ENCODE peak calls at places on chromosomes 1 and 21, in eight cellular contexts. One of them, this sample, is unnamed.
A peak's percentile ranks its signal among the peaks of the same experiment; 100 is the strongest.

GRCh38 chr1:213984387-213985180 is 3.2 kb upstream of the PROX1 start:
- DNase-seq in KG1: no peak
- DNase-seq in cardiac muscle cell: no peak
- DNase-seq in iris pigment epithelial cell: no peak
- DNase-seq in hepatocyte: no peak
- DNase-seq in RCC 7860: no peak
- DNase-seq in putamen: no peak
- DNase-seq in neuronal stem cell: no peak
- DNase-seq in this sample: no peak

GRCh38 chr1:166485620-166486019 is 318.8 kb upstream of the FAM78B start:
- DNase-seq in hepatocyte: no peak
- DNase-seq in neuronal stem cell: no peak
- DNase-seq in putamen: no peak
- DNase-seq in KG1: no peak
- DNase-seq in cardiac muscle cell: no peak
- DNase-seq in iris pigment epithelial cell: no peak
- DNase-seq in RCC 7860: no peak
- DNase-seq in this sample: no peak

GRCh38 chr1:17167783-17168479 is 37.0 kb upstream of the PADI1 start:
- DNase-seq in KG1: no peak
- DNase-seq in putamen: no peak
- DNase-seq in cardiac muscle cell: peak; percentile 25
- DNase-seq in iris pigment epithelial cell: peak; percentile 71
- DNase-seq in hepatocyte: no peak
- DNase-seq in RCC 7860: peak; percentile 100
- DNase-seq in neuronal stem cell: no peak
- DNase-seq in this sample: no peak

GRCh38 chr1:171590022-171590421 is 32.0 kb upstream of the MYOCOS start:
- DNase-seq in RCC 7860: no peak
- DNase-seq in neuronal stem cell: no peak
- DNase-seq in cardiac muscle cell: peak; percentile 36
- DNase-seq in KG1: no peak
- DNase-seq in iris pigment epithelial cell: peak; percentile 73
- DNase-seq in hepatocyte: no peak
- DNase-seq in putamen: no peak
- DNase-seq in this sample: no peak

GRCh38 chr1:33388989-33389771 is 41.7 kb downstream of the PHC2 start:
- DNase-seq in RCC 7860: no peak
- DNase-seq in iris pigment epithelial cell: peak; percentile 80
- DNase-seq in KG1: no peak
- DNase-seq in hepatocyte: no peak
- DNase-seq in neuronal stem cell: no peak
- DNase-seq in cardiac muscle cell: peak; percentile 56
- DNase-seq in putamen: no peak
- DNase-seq in this sample: no peak

GRCh38 chr1:233033366-233033765 is 83.0 kb downstream of the NTPCR start:
- DNase-seq in iris pigment epithelial cell: peak; percentile 81
- DNase-seq in putamen: no peak
- DNase-seq in KG1: no peak
- DNase-seq in RCC 7860: no peak
- DNase-seq in neuronal stem cell: no peak
- DNase-seq in cardiac muscle cell: peak; percentile 76
- DNase-seq in hepatocyte: no peak
- DNase-seq in this sample: no peak

GRCh38 chr1:75908717-75909152 is 23.5 kb downstream of the ASB17 start:
- DNase-seq in neuronal stem cell: peak; percentile 38
- DNase-seq in hepatocyte: peak; percentile 58
- DNase-seq in RCC 7860: peak; percentile 38
- DNase-seq in putamen: peak; percentile 45
- DNase-seq in cardiac muscle cell: peak; percentile 65
- DNase-seq in iris pigment epithelial cell: peak; percentile 67
- DNase-seq in KG1: peak; percentile 15
- DNase-seq in this sample: peak; percentile 20

GRCh38 chr1:12556368-12556930 is 61.6 kb downstream of the DHRS3 start:
- DNase-seq in KG1: no peak
- DNase-seq in RCC 7860: peak; percentile 16
- DNase-seq in putamen: peak; percentile 42
- DNase-seq in neuronal stem cell: no peak
- DNase-seq in iris pigment epithelial cell: peak; percentile 91
- DNase-seq in hepatocyte: peak; percentile 68
- DNase-seq in cardiac muscle cell: peak; percentile 95
- DNase-seq in this sample: no peak

GRCh38 chr1:16226129-16226494 is 10.9 kb downstream of the CPLANE2 start:
- DNase-seq in iris pigment epithelial cell: no peak
- DNase-seq in hepatocyte: no peak
- DNase-seq in neuronal stem cell: no peak
- DNase-seq in KG1: no peak
- DNase-seq in cardiac muscle cell: no peak
- DNase-seq in RCC 7860: no peak
- DNase-seq in putamen: no peak
- DNase-seq in this sample: no peak

GRCh38 chr1:167136191-167136614 is 42.3 kb downstream of the STYXL2 start:
- DNase-seq in RCC 7860: peak; percentile 55
- DNase-seq in cardiac muscle cell: peak; percentile 24
- DNase-seq in hepatocyte: peak; percentile 36
- DNase-seq in neuronal stem cell: no peak
- DNase-seq in KG1: no peak
- DNase-seq in putamen: no peak
- DNase-seq in iris pigment epithelial cell: peak; percentile 79
- DNase-seq in this sample: peak; percentile 37

GRCh38 chr1:94142022-94142421 is 21.1 kb upstream of the ABCA4 start:
- DNase-seq in hepatocyte: no peak
- DNase-seq in cardiac muscle cell: peak; percentile 50
- DNase-seq in RCC 7860: no peak
- DNase-seq in putamen: no peak
- DNase-seq in KG1: no peak
- DNase-seq in neuronal stem cell: no peak
- DNase-seq in iris pigment epithelial cell: peak; percentile 82
- DNase-seq in this sample: no peak

GRCh38 chr1:223258751-223259177 is 105.2 kb downstream of the SUSD4 start:
- DNase-seq in cardiac muscle cell: peak; percentile 68
- DNase-seq in iris pigment epithelial cell: peak; percentile 55
- DNase-seq in neuronal stem cell: no peak
- DNase-seq in putamen: no peak
- DNase-seq in KG1: no peak
- DNase-seq in hepatocyte: peak; percentile 87
- DNase-seq in RCC 7860: peak; percentile 62
- DNase-seq in this sample: no peak

GRCh38 chr1:6397844-6398243 is 4.3 kb upstream of the ACOT7 start:
- DNase-seq in KG1: no peak
- DNase-seq in RCC 7860: no peak
- DNase-seq in cardiac muscle cell: no peak
- DNase-seq in neuronal stem cell: no peak
- DNase-seq in putamen: no peak
- DNase-seq in iris pigment epithelial cell: no peak
- DNase-seq in hepatocyte: no peak
- DNase-seq in this sample: no peak

GRCh38 chr1:85604598-85604997 is 24.0 kb downstream of the CCN1 start:
- DNase-seq in putamen: no peak
- DNase-seq in RCC 7860: no peak
- DNase-seq in hepatocyte: no peak
- DNase-seq in neuronal stem cell: no peak
- DNase-seq in KG1: no peak
- DNase-seq in iris pigment epithelial cell: no peak
- DNase-seq in cardiac muscle cell: no peak
- DNase-seq in this sample: no peak

GRCh38 chr21:22961248-22961647 is 1963.0 kb downstream of the NCAM2 start:
- DNase-seq in KG1: no peak
- DNase-seq in RCC 7860: no peak
- DNase-seq in neuronal stem cell: no peak
- DNase-seq in cardiac muscle cell: no peak
- DNase-seq in iris pigment epithelial cell: no peak
- DNase-seq in putamen: no peak
- DNase-seq in hepatocyte: no peak
- DNase-seq in this sample: no peak

GRCh38 chr1:223714849-223715709 is 2.7 kb downstream of the CAPN2 start:
- DNase-seq in hepatocyte: peak; percentile 85
- DNase-seq in iris pigment epithelial cell: peak; percentile 98
- DNase-seq in putamen: no peak
- DNase-seq in RCC 7860: peak; percentile 89
- DNase-seq in neuronal stem cell: no peak
- DNase-seq in cardiac muscle cell: peak; percentile 88
- DNase-seq in KG1: no peak
- DNase-seq in this sample: no peak

GRCh38 chr1:26297057-26297790 is 9.2 kb downstream of the UBXN11 start:
- DNase-seq in KG1: no peak
- DNase-seq in hepatocyte: no peak
- DNase-seq in iris pigment epithelial cell: no peak
- DNase-seq in cardiac muscle cell: no peak
- DNase-seq in RCC 7860: no peak
- DNase-seq in neuronal stem cell: no peak
- DNase-seq in putamen: no peak
- DNase-seq in this sample: no peak

GRCh38 chr1:23177438-23178380 is 9.1 kb upstream of the LUZP1 start:
- DNase-seq in neuronal stem cell: peak; percentile 65
- DNase-seq in hepatocyte: peak; percentile 89
- DNase-seq in KG1: peak; percentile 45
- DNase-seq in cardiac muscle cell: peak; percentile 94
- DNase-seq in iris pigment epithelial cell: peak; percentile 85
- DNase-seq in putamen: peak; percentile 58
- DNase-seq in RCC 7860: peak; percentile 81
- DNase-seq in this sample: peak; percentile 81

GRCh38 chr1:54229281-54229891 is 29.4 kb downstream of the MRPL37 start:
- DNase-seq in iris pigment epithelial cell: peak; percentile 41
- DNase-seq in KG1: no peak
- DNase-seq in RCC 7860: peak; percentile 57
- DNase-seq in hepatocyte: no peak
- DNase-seq in neuronal stem cell: no peak
- DNase-seq in putamen: no peak
- DNase-seq in cardiac muscle cell: peak; percentile 60
- DNase-seq in this sample: no peak

GRCh38 chr1:26858160-26858559 is 4.8 kb upstream of the SFN start:
- DNase-seq in hepatocyte: no peak
- DNase-seq in RCC 7860: no peak
- DNase-seq in iris pigment epithelial cell: no peak
- DNase-seq in cardiac muscle cell: no peak
- DNase-seq in neuronal stem cell: no peak
- DNase-seq in KG1: no peak
- DNase-seq in putamen: no peak
- DNase-seq in this sample: no peak

GRCh38 chr1:35810096-35810860 is 2.5 kb downstream of the AGO4 start:
- DNase-seq in iris pigment epithelial cell: peak; percentile 55
- DNase-seq in neuronal stem cell: no peak
- DNase-seq in KG1: no peak
- DNase-seq in cardiac muscle cell: peak; percentile 9
- DNase-seq in hepatocyte: peak; percentile 7
- DNase-seq in RCC 7860: no peak
- DNase-seq in putamen: peak; percentile 69
- DNase-seq in this sample: no peak

GRCh38 chr1:58586296-58586695 is 9.2 kb upstream of the TACSTD2 start:
- DNase-seq in neuronal stem cell: no peak
- DNase-seq in putamen: no peak
- DNase-seq in RCC 7860: peak; percentile 16
- DNase-seq in hepatocyte: no peak
- DNase-seq in iris pigment epithelial cell: peak; percentile 27
- DNase-seq in KG1: no peak
- DNase-seq in cardiac muscle cell: no peak
- DNase-seq in this sample: no peak

GRCh38 chr1:218164930-218165686 is 120.0 kb upstream of the RRP15 start:
- DNase-seq in RCC 7860: no peak
- DNase-seq in KG1: no peak
- DNase-seq in hepatocyte: peak; percentile 21
- DNase-seq in putamen: no peak
- DNase-seq in iris pigment epithelial cell: peak; percentile 3
- DNase-seq in neuronal stem cell: peak; percentile 38
- DNase-seq in cardiac muscle cell: peak; percentile 9
- DNase-seq in this sample: peak; percentile 26

GRCh38 chr21:45477176-45478114 is 64.8 kb downstream of the SLC19A1 start:
- DNase-seq in neuronal stem cell: no peak
- DNase-seq in cardiac muscle cell: no peak
- DNase-seq in KG1: no peak
- DNase-seq in hepatocyte: no peak
- DNase-seq in putamen: no peak
- DNase-seq in iris pigment epithelial cell: no peak
- DNase-seq in RCC 7860: no peak
- DNase-seq in this sample: no peak

GRCh38 chr1:237386362-237387143 is 344.6 kb downstream of the RYR2 start:
- DNase-seq in neuronal stem cell: peak; percentile 6
- DNase-seq in cardiac muscle cell: peak; percentile 60
- DNase-seq in RCC 7860: peak; percentile 40
- DNase-seq in putamen: no peak
- DNase-seq in hepatocyte: peak; percentile 34
- DNase-seq in iris pigment epithelial cell: peak; percentile 31
- DNase-seq in KG1: peak; percentile 21
- DNase-seq in this sample: no peak

GRCh38 chr1:110671323-110671722 is 3.4 kb downstream of the KCNA3 start:
- DNase-seq in KG1: no peak
- DNase-seq in cardiac muscle cell: no peak
- DNase-seq in iris pigment epithelial cell: no peak
- DNase-seq in RCC 7860: no peak
- DNase-seq in neuronal stem cell: no peak
- DNase-seq in putamen: no peak
- DNase-seq in hepatocyte: no peak
- DNase-seq in this sample: no peak

GRCh38 chr1:244353572-244354091 is 98.1 kb downstream of the ADSS2 start:
- DNase-seq in iris pigment epithelial cell: peak; percentile 94
- DNase-seq in hepatocyte: peak; percentile 83
- DNase-seq in KG1: no peak
- DNase-seq in neuronal stem cell: no peak
- DNase-seq in cardiac muscle cell: peak; percentile 90
- DNase-seq in putamen: peak; percentile 68
- DNase-seq in RCC 7860: peak; percentile 95
- DNase-seq in this sample: peak; percentile 43

GRCh38 chr1:31575373-31576140 is 758 bp upstream of the TINAGL1 start:
- DNase-seq in hepatocyte: peak; percentile 75
- DNase-seq in RCC 7860: peak; percentile 64
- DNase-seq in KG1: no peak
- DNase-seq in cardiac muscle cell: no peak
- DNase-seq in iris pigment epithelial cell: no peak
- DNase-seq in neuronal stem cell: no peak
- DNase-seq in putamen: no peak
- DNase-seq in this sample: no peak

GRCh38 chr1:211588711-211589110 is 9.8 kb upstream of the SLC30A1 start:
- DNase-seq in KG1: no peak
- DNase-seq in putamen: no peak
- DNase-seq in neuronal stem cell: no peak
- DNase-seq in iris pigment epithelial cell: no peak
- DNase-seq in hepatocyte: no peak
- DNase-seq in RCC 7860: no peak
- DNase-seq in cardiac muscle cell: no peak
- DNase-seq in this sample: no peak

GRCh38 chr1:72623299-72623708 is 341.0 kb upstream of the NEGR1 start:
- DNase-seq in iris pigment epithelial cell: peak; percentile 30
- DNase-seq in cardiac muscle cell: peak; percentile 56
- DNase-seq in KG1: peak; percentile 2
- DNase-seq in hepatocyte: peak; percentile 72
- DNase-seq in putamen: peak; percentile 50
- DNase-seq in neuronal stem cell: peak; percentile 50
- DNase-seq in RCC 7860: peak; percentile 32
- DNase-seq in this sample: no peak

GRCh38 chr1:112706505-112707216 is at the start of gene RHOC:
- DNase-seq in hepatocyte: peak; percentile 93
- DNase-seq in KG1: no peak
- DNase-seq in iris pigment epithelial cell: peak; percentile 68
- DNase-seq in cardiac muscle cell: peak; percentile 52
- DNase-seq in putamen: peak; percentile 52
- DNase-seq in RCC 7860: peak; percentile 41
- DNase-seq in neuronal stem cell: peak; percentile 78
- DNase-seq in this sample: peak; percentile 78

GRCh38 chr1:215789981-215790380 is 222.9 kb downstream of the KCTD3 start:
- DNase-seq in RCC 7860: no peak
- DNase-seq in putamen: no peak
- DNase-seq in hepatocyte: no peak
- DNase-seq in KG1: no peak
- DNase-seq in cardiac muscle cell: no peak
- DNase-seq in neuronal stem cell: no peak
- DNase-seq in iris pigment epithelial cell: no peak
- DNase-seq in this sample: no peak

GRCh38 chr1:183685112-183685713 is 32.1 kb upstream of the APOBEC4 start:
- DNase-seq in neuronal stem cell: peak; percentile 14
- DNase-seq in cardiac muscle cell: peak; percentile 75
- DNase-seq in RCC 7860: peak; percentile 42
- DNase-seq in KG1: peak; percentile 37
- DNase-seq in hepatocyte: peak; percentile 77
- DNase-seq in iris pigment epithelial cell: peak; percentile 58
- DNase-seq in putamen: peak; percentile 39
- DNase-seq in this sample: peak; percentile 19

This sample was measured in BE2C.